ENCODE peak calls at places on chromosomes 1 and 21, in eight cellular contexts. E is mesendoderm, X is tibial artery, Y is lower lobe of right lung, C is psoas muscle, P is GM23338, I is PC-9, F is heart right ventricle. S is an unnamed sample.

GRCh38 chr21:28337319-28337718 is 655.4 kb downstream of the LTN1 start:
- DNase-seq in F (no peak), P (peak), X (no peak), E (peak), Y (no peak), I (no peak), C (no peak), S (no peak)

GRCh38 chr1:55384589-55385136 is 169.5 kb upstream of the USP24 start:
- DNase-seq in E (no peak), X (no peak), Y (no peak), C (no peak), P (no peak), F (no peak), I (no peak), S (no peak)

GRCh38 chr21:31503939-31504338 is 155.6 kb upstream of the SOD1 start:
- DNase-seq in X (no peak), P (no peak), Y (no peak), I (no peak), E (no peak), C (no peak), F (no peak), S (no peak)

GRCh38 chr1:42523171-42523570 is 60.1 kb downstream of the CCDC30 start:
- DNase-seq in P (no peak), X (no peak), F (no peak), I (no peak), E (no peak), C (no peak), Y (no peak), S (no peak)

GRCh38 chr1:89794406-89794805 is 26.4 kb upstream of the LRRC8D start:
- DNase-seq in Y (no peak), P (peak), E (peak), F (no peak), X (no peak), I (no peak), C (no peak), S (no peak)

GRCh38 chr1:117466761-117467160 is 99.5 kb downstream of the MAN1A2 start:
- DNase-seq in Y (no peak), C (no peak), X (no peak), F (no peak), I (no peak), P (no peak), E (no peak), S (no peak)

GRCh38 chr1:44024031-44024902 is 7.0 kb downstream of the SLC6A9 start:
- DNase-seq in Y (peak), F (no peak), I (no peak), C (peak), E (no peak), P (no peak), X (no peak), S (no peak)

GRCh38 chr1:119713039-119713537 is 1.4 kb downstream of the PHGDH start:
- DNase-seq in X (no peak), P (no peak), F (no peak), Y (no peak), I (peak), C (no peak), E (peak), S (no peak)

GRCh38 chr1:111779546-111779945 is 23.8 kb downstream of the DDX20 start:
- DNase-seq in I (no peak), P (no peak), X (no peak), E (no peak), C (no peak), Y (no peak), F (no peak), S (no peak)

GRCh38 chr1:111776861-111777260 is 21.2 kb downstream of the DDX20 start:
- DNase-seq in I (no peak), E (no peak), F (no peak), Y (no peak), C (no peak), X (no peak), P (no peak), S (no peak)

GRCh38 chr1:111778066-111778465 is 22.4 kb downstream of the DDX20 start:
- DNase-seq in E (no peak), Y (no peak), C (no peak), F (no peak), I (no peak), X (no peak), P (no peak), S (no peak)

GRCh38 chr1:111777301-111777700 is 21.6 kb downstream of the DDX20 start:
- DNase-seq in X (no peak), C (no peak), I (no peak), F (no peak), P (no peak), E (no peak), Y (no peak), S (no peak)

GRCh38 chr1:111778541-111779051 is 22.9 kb downstream of the DDX20 start:
- DNase-seq in X (no peak), P (peak), E (peak), I (no peak), Y (no peak), F (no peak), C (no peak), S (no peak)
- H3K27ac ChIP-seq in X (no peak), P (peak), E (no peak), I (no peak), Y (no peak), F (no peak), C (no peak), S (no peak)

GRCh38 chr1:3342960-3343359 is 111.5 kb upstream of the ARHGEF16 start:
- DNase-seq in P (no peak), Y (no peak), C (no peak), E (no peak), X (no peak), I (no peak), F (no peak), S (no peak)

GRCh38 chr1:3346478-3346877 is 108.0 kb upstream of the ARHGEF16 start:
- DNase-seq in P (no peak), X (no peak), I (no peak), E (no peak), F (no peak), Y (no peak), C (no peak), S (no peak)

GRCh38 chr1:3345792-3346191 is 108.7 kb upstream of the ARHGEF16 start:
- DNase-seq in F (no peak), E (no peak), X (no peak), C (no peak), P (no peak), I (no peak), Y (no peak), S (no peak)

GRCh38 chr1:3341236-3341994 is 113.0 kb upstream of the ARHGEF16 start:
- DNase-seq in Y (no peak), F (no peak), P (no peak), C (no peak), X (no peak), E (no peak), I (no peak), S (no peak)

DNA sequence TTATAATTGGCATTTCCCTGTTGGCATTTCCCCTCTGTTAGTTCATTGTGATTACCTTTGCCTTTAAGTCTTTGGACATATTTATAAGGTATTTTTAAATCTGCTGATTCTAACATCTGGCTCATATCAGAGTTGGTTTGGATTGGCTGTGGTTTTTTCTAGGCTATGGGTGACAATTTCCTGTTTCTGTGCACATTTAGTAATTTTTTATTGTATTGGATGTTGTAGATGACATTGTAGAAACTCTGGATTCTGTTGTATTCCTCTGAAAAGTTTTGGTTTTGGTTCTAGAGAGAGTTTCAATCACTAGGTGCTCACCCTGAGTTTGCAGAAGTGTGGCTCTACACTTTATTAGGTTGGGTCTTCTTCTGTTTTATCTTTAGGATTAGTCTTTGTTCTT is 110.1 kb upstream of the ARHGEF16 start:
- DNase-seq in F (no peak), E (no peak), I (no peak), P (no peak), C (no peak), X (no peak), Y (no peak), S (no peak)
- H3K27ac ChIP-seq in F (no peak), E (no peak), I (no peak), P (no peak), C (no peak), X (no peak), Y (no peak), S (no peak)

GRCh38 chr1:200738733-200739498 is at the start of gene CAMSAP2:
- DNase-seq in P (peak), Y (peak), X (peak), I (peak), F (peak), C (peak), E (peak), S (peak)

GRCh38 chr1:200740291-200741212 is 1.9 kb downstream of the CAMSAP2 start:
- DNase-seq in I (no peak), X (no peak), Y (no peak), C (no peak), F (no peak), P (no peak), E (no peak), S (no peak)

GRCh38 chr1:200737647-200738296 is 921 bp upstream of the CAMSAP2 start:
- DNase-seq in X (no peak), I (no peak), P (peak), C (no peak), Y (no peak), F (no peak), E (no peak), S (no peak)

GRCh38 chr1:200739499-200740290 is 1.0 kb downstream of the CAMSAP2 start:
- DNase-seq in E (peak), P (peak), Y (peak), F (peak), C (peak), X (peak), I (peak), S (peak)

DNA sequence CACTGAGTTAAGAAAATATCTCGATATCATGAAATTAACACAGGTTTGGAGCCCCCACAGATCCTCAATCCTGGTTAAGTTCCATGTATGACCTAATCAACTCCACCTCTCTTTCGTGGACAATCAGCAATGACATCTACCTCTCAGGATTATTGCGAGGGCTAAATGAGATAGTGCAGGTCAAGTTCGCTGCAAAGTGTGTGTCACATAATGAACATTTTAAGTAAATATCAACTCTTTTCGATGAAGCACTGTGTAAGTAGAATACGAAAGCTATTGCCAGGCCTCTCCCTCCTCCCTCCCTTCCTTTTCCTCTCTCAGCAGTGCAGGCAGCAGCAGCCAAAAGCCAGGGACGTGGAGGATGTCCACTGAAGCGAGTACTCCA is 353 bp upstream of the CAMSAP2 start:
- DNase-seq in C (no peak), I (no peak), X (no peak), E (no peak), F (no peak), P (no peak), Y (no peak), S (no peak)
- H3K27ac ChIP-seq in C (peak), I (peak), X (peak), E (no peak), F (peak), P (no peak), Y (peak), S (peak)

GRCh38 chr1:61141288-61142044 is 59.1 kb downstream of the NFIA start:
- DNase-seq in F (no peak), I (peak), E (peak), P (no peak), X (no peak), C (no peak), Y (no peak), S (no peak)
- H3K27ac ChIP-seq in F (peak), I (peak), E (no peak), P (peak), X (peak), C (peak), Y (no peak), S (peak)

GRCh38 chr1:171817511-171818265 is 23.6 kb upstream of the DNM3 start:
- DNase-seq in X (peak), E (peak), C (no peak), Y (no peak), P (peak), I (peak), F (no peak), S (no peak)
- H3K27ac ChIP-seq in X (no peak), E (no peak), C (peak), Y (no peak), P (peak), I (peak), F (no peak), S (peak)

GRCh38 chr1:228842094-228842775 is 107.0 kb downstream of the RHOU start:
- DNase-seq in P (no peak), X (no peak), I (no peak), F (no peak), E (peak), Y (no peak), C (peak), S (peak)
- H3K27ac ChIP-seq in P (no peak), X (no peak), I (no peak), F (no peak), E (no peak), Y (no peak), C (peak), S (no peak)

GRCh38 chr1:169584483-169585144 is 1.7 kb downstream of the F5 start:
- DNase-seq in F (no peak), C (no peak), I (no peak), X (no peak), E (no peak), P (no peak), Y (no peak), S (no peak)

GRCh38 chr1:169586067-169586394 is 250 bp downstream of the F5 start:
- DNase-seq in E (no peak), P (no peak), I (no peak), X (no peak), Y (no peak), F (no peak), C (no peak), S (no peak)

GRCh38 chr1:169588112-169588511 is 1.8 kb upstream of the F5 start:
- DNase-seq in P (no peak), I (no peak), Y (no peak), E (no peak), F (no peak), X (no peak), C (no peak), S (no peak)

GRCh38 chr1:169585184-169585583 is 1.1 kb downstream of the F5 start:
- DNase-seq in F (no peak), X (no peak), I (no peak), C (no peak), P (no peak), Y (no peak), E (no peak), S (no peak)

DNA sequence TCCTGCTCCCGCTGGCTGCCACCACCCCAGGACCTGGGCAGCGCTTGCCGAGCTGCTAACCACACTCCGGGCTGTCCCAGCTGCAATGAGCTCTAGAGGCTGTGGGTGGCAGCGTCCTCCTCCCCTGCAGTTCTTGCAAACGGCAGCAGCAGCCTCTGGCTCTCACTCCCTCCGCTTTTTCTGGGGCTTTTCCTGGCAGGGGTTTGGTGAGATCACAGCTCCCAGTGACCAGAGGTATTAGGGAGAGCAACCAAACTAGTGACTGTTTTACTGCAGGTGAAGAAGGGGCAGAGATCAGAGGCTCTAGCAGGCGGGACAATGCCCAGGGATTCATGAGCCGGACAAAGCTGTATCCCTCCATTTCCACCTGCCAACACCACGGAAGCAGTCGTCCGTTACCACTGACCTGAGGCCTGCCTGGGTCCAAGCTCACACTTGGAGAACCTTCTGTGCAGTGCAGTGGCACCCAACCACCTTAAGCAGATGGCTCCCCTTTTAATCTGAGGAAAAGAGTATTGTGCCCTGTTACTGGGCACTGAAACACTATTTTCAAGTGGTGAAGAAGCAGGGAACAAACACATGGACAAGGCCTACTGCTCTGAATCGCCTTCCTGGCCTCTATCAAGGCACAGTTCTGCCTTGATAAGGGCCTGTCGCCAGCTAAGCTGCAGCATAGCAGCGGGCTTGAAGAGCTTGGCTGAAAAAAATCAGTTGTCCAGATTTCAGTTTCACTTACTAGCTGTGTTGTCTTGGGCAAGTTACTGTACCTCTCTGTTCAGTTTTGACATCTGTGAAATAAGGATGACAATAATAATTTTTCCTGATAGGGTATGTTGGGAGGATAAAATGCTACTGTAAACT is at the start of gene F5:
- DNase-seq in Y (peak), P (peak), E (peak), I (peak), C (peak), X (peak), F (peak), S (peak)
- H3K27ac ChIP-seq in Y (no peak), P (no peak), E (no peak), I (no peak), C (no peak), X (no peak), F (peak), S (no peak)

DNA sequence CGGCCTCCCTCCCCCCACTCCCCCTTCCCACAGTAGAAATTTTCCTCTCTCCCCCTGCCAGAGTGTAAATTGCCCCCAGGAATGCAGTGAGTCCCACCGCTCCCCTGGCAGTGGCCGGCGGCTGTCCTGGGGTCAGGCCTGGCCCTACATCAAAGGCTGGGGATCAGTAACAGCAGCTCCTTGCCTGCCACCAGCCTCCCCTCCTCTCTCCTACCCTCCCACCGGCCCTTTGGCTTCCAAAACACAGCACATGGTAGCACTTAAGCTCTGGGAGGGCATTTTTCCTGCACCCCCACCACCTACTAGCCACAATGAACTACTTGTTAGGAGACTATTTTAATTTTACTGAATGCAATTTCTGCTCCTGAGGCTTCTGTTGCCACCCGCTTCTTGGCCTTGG is 9.0 kb upstream of the COL8A2 start:
- DNase-seq in P (no peak), E (no peak), C (no peak), I (no peak), X (no peak), F (no peak), Y (no peak), S (no peak)
- H3K27ac ChIP-seq in P (no peak), E (no peak), C (no peak), I (no peak), X (peak), F (peak), Y (no peak), S (no peak)

GRCh38 chr1:8116892-8117262 is 90.8 kb upstream of the ERRFI1 start:
- DNase-seq in F (peak), E (no peak), P (no peak), X (peak), Y (peak), C (peak), I (no peak), S (peak)

GRCh38 chr1:8115031-8115768 is 89.1 kb upstream of the ERRFI1 start:
- DNase-seq in E (no peak), Y (no peak), C (no peak), P (no peak), I (no peak), F (no peak), X (no peak), S (no peak)

GRCh38 chr1:8115769-8116167 is 89.7 kb upstream of the ERRFI1 start:
- DNase-seq in P (no peak), I (no peak), Y (no peak), E (no peak), C (no peak), F (no peak), X (no peak), S (no peak)

GRCh38 chr1:8120693-8121260 is 94.7 kb upstream of the ERRFI1 start:
- DNase-seq in X (peak), I (peak), P (no peak), F (no peak), Y (no peak), E (peak), C (no peak), S (no peak)

DNA sequence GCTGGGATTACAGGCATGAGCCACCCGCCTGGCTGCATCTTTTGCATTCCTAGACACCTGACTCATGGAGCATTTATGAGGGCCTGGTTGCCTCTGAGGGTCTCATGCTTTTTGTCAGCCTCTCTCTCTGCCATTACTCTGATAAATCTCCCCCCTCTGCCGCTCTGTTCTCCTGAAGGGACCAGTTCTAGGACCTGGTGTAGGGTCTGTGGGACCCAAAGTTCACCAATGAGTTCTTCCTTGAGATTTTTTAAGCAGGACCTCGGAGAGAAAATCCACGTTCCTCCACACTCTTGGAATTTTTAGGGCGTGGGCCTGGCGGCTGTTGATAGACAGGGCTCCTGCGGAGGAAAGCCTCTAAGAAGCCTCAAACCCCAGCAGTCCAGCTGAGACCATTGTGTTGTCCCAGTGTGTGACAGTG is 91.9 kb upstream of the ERRFI1 start:
- DNase-seq in I (no peak), C (no peak), X (no peak), E (peak), P (no peak), F (no peak), Y (no peak), S (no peak)
- H3K27ac ChIP-seq in I (peak), C (peak), X (peak), E (no peak), P (no peak), F (peak), Y (peak), S (peak)